ENCODE peak calls at places on chromosomes 6 and 20, in four cellular contexts. One of them, this sample, is unnamed.

GRCh38 chr6:130282234-130282995 is 59.7 kb upstream of the SAMD3 start:
- DNase-seq in HepG2: peak
- DNase-seq in A549: no peak
- DNase-seq in K562: peak
- DNase-seq in this sample: no peak

GRCh38 chr6:105753184-105754097 is 332.7 kb upstream of the PRDM1 start:
- DNase-seq in K562: no peak
- DNase-seq in A549: no peak
- DNase-seq in HepG2: no peak
- DNase-seq in this sample: no peak

GRCh38 chr6:137982418-137983189 is 115.5 kb downstream of the TNFAIP3 start:
- DNase-seq in K562: peak
- DNase-seq in A549: no peak
- DNase-seq in HepG2: no peak
- DNase-seq in this sample: no peak

GRCh38 chr20:58852559-58853271 is at the start of gene GNAS:
- DNase-seq in A549: peak
- DNase-seq in HepG2: peak
- DNase-seq in K562: peak
- DNase-seq in this sample: peak

GRCh38 chr6:42136508-42137191 is 5.8 kb downstream of the C6orf132 start:
- DNase-seq in A549: peak
- DNase-seq in K562: peak
- DNase-seq in HepG2: peak
- DNase-seq in this sample: peak

GRCh38 chr6:149852180-149852579 is 12.0 kb downstream of the LRP11 start:
- DNase-seq in HepG2: no peak
- DNase-seq in A549: no peak
- DNase-seq in K562: no peak
- DNase-seq in this sample: no peak

GRCh38 chr6:133983099-133983939 is 30.3 kb downstream of the TBPL1 start:
- DNase-seq in A549: no peak
- DNase-seq in HepG2: peak
- DNase-seq in K562: peak
- DNase-seq in this sample: no peak

GRCh38 chr6:157814883-157815282 is 8.2 kb upstream of the SNX9 start:
- DNase-seq in HepG2: no peak
- DNase-seq in K562: no peak
- DNase-seq in A549: no peak
- DNase-seq in this sample: no peak

GRCh38 chr20:62772994-62773858 is 23.0 kb upstream of the MRGBP start:
- DNase-seq in K562: no peak
- DNase-seq in A549: no peak
- DNase-seq in HepG2: no peak
- DNase-seq in this sample: no peak

GRCh38 chr6:111032493-111033140 is 50.8 kb downstream of the RPF2 start:
- DNase-seq in K562: no peak
- DNase-seq in A549: no peak
- DNase-seq in HepG2: no peak
- DNase-seq in this sample: no peak

GRCh38 chr20:4709261-4710105 is 12.2 kb upstream of the PRND start:
- DNase-seq in A549: no peak
- DNase-seq in K562: no peak
- DNase-seq in HepG2: no peak
- DNase-seq in this sample: no peak

GRCh38 chr20:62020935-62021701 is 44.6 kb downstream of the TAF4 start:
- DNase-seq in A549: no peak
- DNase-seq in HepG2: no peak
- DNase-seq in K562: peak
- DNase-seq in this sample: no peak

GRCh38 chr20:37986873-37987601 is 46.2 kb downstream of the TTI1 start:
- DNase-seq in HepG2: peak
- DNase-seq in K562: no peak
- DNase-seq in A549: peak
- DNase-seq in this sample: no peak

GRCh38 chr6:55543633-55544309 is 35.2 kb downstream of the HMGCLL1 start:
- DNase-seq in K562: no peak
- DNase-seq in HepG2: peak
- DNase-seq in A549: peak
- DNase-seq in this sample: peak

GRCh38 chr6:129667034-129667433 is 42.9 kb downstream of the ARHGAP18 start:
- DNase-seq in A549: no peak
- DNase-seq in K562: no peak
- DNase-seq in HepG2: no peak
- DNase-seq in this sample: no peak

GRCh38 chr6:22568854-22569253 is 512 bp upstream of the HDGFL1 start:
- DNase-seq in K562: no peak
- DNase-seq in A549: no peak
- DNase-seq in HepG2: no peak
- DNase-seq in this sample: no peak

GRCh38 chr6:44629636-44630035 is 242.1 kb downstream of the CDC5L start:
- DNase-seq in A549: no peak
- DNase-seq in HepG2: no peak
- DNase-seq in K562: no peak
- DNase-seq in this sample: no peak

GRCh38 chr20:23320317-23320716 is 30.3 kb upstream of the NXT1 start:
- DNase-seq in A549: peak
- DNase-seq in K562: no peak
- DNase-seq in HepG2: peak
- DNase-seq in this sample: no peak

GRCh38 chr6:84220809-84221409 is 6.5 kb downstream of the CEP162 start:
- DNase-seq in K562: no peak
- DNase-seq in A549: peak
- DNase-seq in HepG2: no peak
- DNase-seq in this sample: no peak

GRCh38 chr6:53628354-53629119 is 37.0 kb downstream of the KLHL31 start:
- DNase-seq in HepG2: no peak
- DNase-seq in A549: no peak
- DNase-seq in K562: no peak
- DNase-seq in this sample: no peak

GRCh38 chr20:6420336-6420735 is 297.5 kb upstream of the FERMT1 start:
- DNase-seq in A549: no peak
- DNase-seq in K562: no peak
- DNase-seq in HepG2: no peak
- DNase-seq in this sample: no peak

GRCh38 chr6:99746261-99746895 is 139.7 kb downstream of the PRDM13 start:
- DNase-seq in K562: peak
- DNase-seq in A549: peak
- DNase-seq in HepG2: peak
- DNase-seq in this sample: peak

GRCh38 chr6:118774596-118774995 is 119.4 kb upstream of the ASF1A start:
- DNase-seq in HepG2: no peak
- DNase-seq in A549: no peak
- DNase-seq in K562: no peak
- DNase-seq in this sample: no peak

GRCh38 chr6:151291145-151292055 is 51.6 kb downstream of the AKAP12 start:
- DNase-seq in HepG2: no peak
- DNase-seq in A549: no peak
- DNase-seq in K562: no peak
- DNase-seq in this sample: peak

GRCh38 chr6:169112483-169113320 is 140.9 kb downstream of the THBS2 start:
- DNase-seq in K562: no peak
- DNase-seq in HepG2: no peak
- DNase-seq in A549: no peak
- DNase-seq in this sample: no peak
- TF ChIP-seq ESRRA in K562: no peak
- TF ChIP-seq ESRRA in HepG2: no peak
- TF ChIP-seq ESRRA in A549: no peak
- TF ChIP-seq ESRRA in this sample: no peak

DNA sequence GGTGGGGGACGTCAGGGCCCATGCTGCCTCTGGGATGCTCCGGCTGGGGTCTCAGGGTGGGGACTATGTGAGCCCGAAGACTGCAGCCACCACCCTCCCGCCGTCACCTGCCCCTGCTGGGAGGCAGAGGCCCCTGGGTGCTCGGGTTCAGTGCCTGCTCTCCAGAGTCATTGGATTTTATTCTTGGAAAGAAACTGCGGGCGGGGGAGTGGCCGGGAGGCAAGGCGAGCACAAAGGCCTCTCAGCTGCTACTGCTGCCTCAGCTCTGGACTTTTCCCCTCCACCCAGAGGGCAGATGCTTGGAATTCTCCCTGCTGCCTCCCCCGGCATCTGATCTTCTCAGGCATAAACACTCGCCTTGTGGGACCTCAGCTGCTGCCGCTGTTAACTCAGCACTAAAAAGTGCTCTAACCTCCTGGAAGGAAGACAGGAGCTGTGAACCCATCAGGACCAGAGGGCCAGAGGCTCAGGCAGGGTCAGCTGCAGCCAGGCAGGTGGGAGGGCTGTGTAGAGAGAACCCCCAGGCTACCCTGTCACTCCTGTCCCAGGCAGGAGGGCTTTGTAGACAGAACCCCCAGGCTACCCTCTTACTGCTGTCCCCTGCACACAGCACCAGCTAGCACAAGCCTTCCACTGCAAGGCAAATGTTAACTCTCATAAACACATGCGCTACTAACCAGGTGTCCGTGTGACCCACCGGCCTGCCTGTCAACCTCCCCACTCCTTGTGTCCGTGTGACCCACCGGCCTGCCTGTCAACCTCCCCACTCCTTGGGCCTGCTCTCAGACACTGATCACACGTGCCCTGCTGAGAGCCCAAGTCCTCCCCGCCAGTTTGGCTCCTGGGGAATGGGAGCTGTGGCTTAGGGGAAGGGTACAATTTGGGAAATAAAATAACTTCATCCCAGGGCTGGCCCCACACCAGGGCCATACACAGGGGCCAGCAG is 9.4 kb upstream of the FRMD1 start:
- DNase-seq in A549: no peak
- DNase-seq in K562: no peak
- DNase-seq in HepG2: peak
- DNase-seq in this sample: peak
- TF ChIP-seq HMGXB4 in A549: no peak
- TF ChIP-seq HMGXB4 in K562: no peak
- TF ChIP-seq HMGXB4 in HepG2: no peak
- TF ChIP-seq HMGXB4 in this sample: no peak

GRCh38 chr6:35401514-35401913 is 50.6 kb upstream of the FANCE start:
- DNase-seq in A549: no peak
- DNase-seq in HepG2: no peak
- DNase-seq in K562: no peak
- DNase-seq in this sample: no peak
- TF ChIP-seq ESRRA in A549: no peak
- TF ChIP-seq ESRRA in HepG2: no peak
- TF ChIP-seq ESRRA in K562: no peak
- TF ChIP-seq ESRRA in this sample: no peak

DNA sequence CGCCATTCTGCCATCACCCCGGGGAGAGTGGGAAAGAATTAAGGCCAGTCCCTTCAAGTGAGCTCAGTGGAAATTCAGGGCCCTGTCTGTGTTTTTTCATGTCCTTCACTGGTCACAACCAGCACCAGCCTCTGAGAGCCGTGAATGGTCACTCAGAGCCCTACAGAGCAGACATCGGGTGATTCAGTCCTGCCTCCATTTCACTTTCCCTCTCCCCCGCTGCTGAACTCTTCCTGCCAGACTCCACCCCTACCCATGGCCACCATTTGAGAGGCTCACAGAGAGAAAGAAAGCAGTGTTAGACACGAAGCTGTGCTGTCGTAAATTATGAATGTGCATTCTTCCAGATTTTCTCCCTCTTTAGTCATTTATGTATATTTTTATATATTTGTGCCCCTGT is 5.4 kb downstream of the R3HDML start:
- DNase-seq in HepG2: no peak
- DNase-seq in K562: peak
- DNase-seq in A549: no peak
- DNase-seq in this sample: no peak
- TF ChIP-seq HMGXB4 in HepG2: no peak
- TF ChIP-seq HMGXB4 in K562: no peak
- TF ChIP-seq HMGXB4 in A549: no peak
- TF ChIP-seq HMGXB4 in this sample: no peak

DNA sequence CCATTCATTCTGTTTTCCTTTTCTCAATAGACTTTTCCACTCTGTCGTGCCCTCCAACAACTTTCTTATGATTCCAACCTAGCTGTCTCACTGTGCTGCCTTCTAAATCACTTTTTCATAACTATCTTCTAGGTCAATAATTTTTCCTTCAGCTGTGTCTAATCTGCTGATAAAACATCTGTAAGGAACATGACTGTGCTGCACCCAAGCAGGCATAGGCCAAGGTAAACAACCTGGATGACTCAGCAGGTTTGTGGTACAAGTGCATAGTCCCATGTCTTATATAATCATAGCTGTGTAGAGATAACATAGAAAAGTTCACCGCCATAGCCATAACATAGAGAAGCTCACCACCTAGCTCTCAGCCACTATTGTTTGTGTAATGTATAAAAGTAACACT is 332.3 kb downstream of the PLCB1 start:
- DNase-seq in A549: peak
- DNase-seq in K562: no peak
- DNase-seq in HepG2: peak
- DNase-seq in this sample: no peak
- TF ChIP-seq ESRRA in A549: no peak
- TF ChIP-seq ESRRA in K562: no peak
- TF ChIP-seq ESRRA in HepG2: no peak
- TF ChIP-seq ESRRA in this sample: no peak

GRCh38 chr6:12265795-12266194 is 24.4 kb upstream of the EDN1 start:
- DNase-seq in HepG2: no peak
- DNase-seq in K562: no peak
- DNase-seq in A549: no peak
- DNase-seq in this sample: no peak
- TF ChIP-seq HMGXB4 in HepG2: no peak
- TF ChIP-seq HMGXB4 in K562: no peak
- TF ChIP-seq HMGXB4 in A549: no peak
- TF ChIP-seq HMGXB4 in this sample: no peak

DNA sequence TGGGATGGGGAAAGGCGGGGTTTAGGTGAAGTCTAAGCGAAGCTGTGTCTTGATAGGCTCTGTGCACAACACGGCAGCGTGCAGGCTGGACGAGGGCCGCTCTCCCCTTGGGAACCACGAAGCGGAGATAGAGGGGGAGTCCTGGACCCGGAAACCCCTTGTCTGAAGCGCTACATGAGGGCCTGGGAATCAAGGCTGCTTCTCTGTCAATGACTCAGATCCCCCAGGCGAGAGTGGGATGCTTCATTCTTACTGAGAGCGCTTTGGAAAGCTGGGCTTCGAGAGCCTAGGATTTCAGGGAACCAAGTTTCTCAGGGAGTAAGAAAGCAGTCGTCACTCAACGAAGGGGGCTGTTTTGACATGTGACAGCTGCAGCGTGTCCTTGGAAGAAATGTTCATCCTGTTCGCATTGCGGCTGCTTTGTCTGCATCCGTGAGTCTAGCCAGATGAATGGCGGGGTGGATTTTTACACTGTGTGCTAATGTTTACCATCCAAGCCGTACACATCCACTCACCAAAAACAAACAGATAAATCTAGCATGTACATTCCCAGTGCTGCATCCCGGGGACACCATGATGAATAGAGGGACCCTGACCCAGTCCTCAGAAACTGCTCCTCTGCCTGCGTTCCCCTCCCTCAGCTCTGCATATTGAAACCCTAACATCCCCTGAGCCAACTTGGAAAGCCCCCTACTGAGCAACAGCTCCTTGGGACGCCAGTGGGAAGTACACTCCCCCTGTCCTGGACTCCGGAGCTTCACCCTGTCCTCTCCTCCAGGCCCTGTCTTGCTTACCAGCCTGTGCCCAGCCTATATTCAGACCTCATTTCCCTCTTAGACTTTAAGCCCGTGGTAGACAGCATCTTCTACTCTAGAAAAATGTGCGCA is 24.5 kb upstream of the RTF2 start:
- DNase-seq in HepG2: peak
- DNase-seq in A549: no peak
- DNase-seq in K562: no peak
- DNase-seq in this sample: no peak
- TF ChIP-seq ESRRA in HepG2: no peak
- TF ChIP-seq ESRRA in A549: no peak
- TF ChIP-seq ESRRA in K562: no peak
- TF ChIP-seq ESRRA in this sample: no peak